ENCODE peak calls at places on chromosomes 7 and 10, in ten cellular contexts. G is D341Med; Y is T-helper 1 cell; L is GM23248; U is fibroblast of pulmonary artery; Q is B cell; T is AG09309; P is colonic mucosa; F is NCI-H146; V is activated T-helper 1 cell treated with anti-CD3 and anti-CD28 coated beads, Interleukin-12 subunit alpha, Interleukin-12 subunit beta, Interleukin-2, Interleukin-4 antibody, amounts not matched to agents 30 ng/mL and 10 ng/mL and 1 ng/mL, durations not matched to agents 14 hours and 24 hours and 36 hours. E is an unnamed sample.

GRCh38 chr7:90736968-90737939 is 141.1 kb downstream of the CDK14 start:
- DNase-seq in Q (peak), L (no peak), V (no peak), T (no peak), G (no peak), P (no peak), F (no peak), Y (no peak), U (no peak), E (no peak)

GRCh38 chr10:119680668-119681070 is 29.5 kb downstream of the BAG3 start:
- DNase-seq in P (no peak), L (peak), Y (no peak), T (no peak), F (no peak), V (no peak), U (no peak), Q (no peak), G (no peak), E (no peak)

GRCh38 chr10:103558916-103559315 is 65.4 kb downstream of the NEURL1 start:
- DNase-seq in Y (no peak), T (no peak), V (no peak), P (no peak), Q (no peak), U (no peak), F (no peak), L (no peak), G (no peak), E (no peak)

GRCh38 chr10:59830601-59831259 is 75.6 kb downstream of the CCDC6 start:
- DNase-seq in U (peak), T (no peak), Y (peak), V (no peak), G (peak), F (peak), P (peak), L (peak), Q (peak), E (peak)

GRCh38 chr10:2861632-2862210 is 205.6 kb upstream of the PFKP start:
- DNase-seq in L (no peak), Y (no peak), P (no peak), Q (no peak), G (no peak), U (no peak), T (no peak), F (no peak), V (no peak), E (no peak)

GRCh38 chr10:92567952-92568600 is 5.8 kb downstream of the IDE start:
- DNase-seq in F (no peak), T (no peak), Q (no peak), P (no peak), L (peak), G (no peak), Y (no peak), U (peak), V (no peak), E (no peak)

GRCh38 chr10:100872034-100872791 is 40.5 kb upstream of the SLF2 start:
- DNase-seq in U (peak), G (peak), Y (peak), V (peak), L (peak), P (peak), Q (peak), T (no peak), F (peak), E (peak)

GRCh38 chr10:86648706-86649426 is 5.5 kb upstream of the OPN4 start:
- DNase-seq in L (peak), V (no peak), G (peak), F (no peak), T (peak), P (peak), U (peak), Q (no peak), Y (no peak), E (peak)

GRCh38 chr7:82325416-82325815 is 118.2 kb downstream of the CACNA2D1 start:
- DNase-seq in T (no peak), G (no peak), Y (no peak), F (no peak), Q (no peak), P (no peak), L (no peak), V (no peak), U (no peak), E (no peak)

GRCh38 chr10:31952066-31952465 is 23.4 kb upstream of the ARHGAP12 start:
- DNase-seq in U (no peak), T (no peak), F (no peak), Q (no peak), L (no peak), V (no peak), G (no peak), P (no peak), Y (no peak), E (no peak)

GRCh38 chr7:24898691-24899090 is 81.3 kb downstream of the OSBPL3 start:
- DNase-seq in Y (no peak), L (peak), T (no peak), V (no peak), F (no peak), Q (no peak), U (no peak), P (no peak), G (no peak), E (peak)

GRCh38 chr10:132585732-132586722 is 48.4 kb downstream of the INPP5A start:
- DNase-seq in F (no peak), P (peak), Y (no peak), T (no peak), G (no peak), U (no peak), L (no peak), V (no peak), Q (no peak), E (no peak)

GRCh38 chr10:30762620-30763019 is 133.1 kb upstream of the LYZL2 start:
- DNase-seq in U (no peak), G (peak), Y (no peak), F (no peak), T (no peak), L (no peak), Q (no peak), P (no peak), V (no peak), E (no peak)

GRCh38 chr10:51640120-51640819 is 59.1 kb downstream of the CSTF2T start:
- DNase-seq in Q (no peak), T (no peak), P (no peak), G (no peak), Y (no peak), V (no peak), L (no peak), U (no peak), F (no peak), E (no peak)

GRCh38 chr10:61586829-61587228 is 75.9 kb upstream of the CABCOCO1 start:
- DNase-seq in P (no peak), Y (no peak), Q (no peak), G (no peak), U (no peak), T (no peak), L (no peak), F (no peak), V (no peak), E (no peak)

GRCh38 chr7:54060643-54061042 is 481.5 kb upstream of the VSTM2A start:
- DNase-seq in G (no peak), U (no peak), P (no peak), F (no peak), Q (no peak), L (no peak), T (no peak), V (no peak), Y (no peak), E (no peak)

GRCh38 chr7:33107136-33108066 is 1.8 kb downstream of the RP9 start:
- DNase-seq in U (peak), Y (no peak), P (peak), F (peak), V (peak), G (peak), L (peak), T (no peak), Q (peak), E (peak)

GRCh38 chr7:232571-233455 is 40.4 kb downstream of the FAM20C start:
- DNase-seq in Y (no peak), V (no peak), U (peak), L (peak), T (peak), Q (no peak), G (no peak), P (no peak), F (no peak), E (peak)

GRCh38 chr7:66356277-66356721 is 151.2 kb downstream of the TPST1 start:
- DNase-seq in T (peak), G (no peak), Q (no peak), F (no peak), P (peak), V (no peak), Y (no peak), U (peak), L (peak), E (no peak)

GRCh38 chr7:126720232-126720631 is 532.5 kb downstream of the GRM8 start:
- DNase-seq in P (no peak), T (no peak), V (no peak), Y (no peak), U (no peak), Q (no peak), F (no peak), L (no peak), G (no peak), E (no peak)

GRCh38 chr10:101780818-101781654 is 2.2 kb downstream of the NPM3 start:
- DNase-seq in V (peak), P (peak), T (no peak), F (peak), L (peak), Y (peak), Q (peak), G (peak), U (peak), E (peak)